ENCODE peak calls at places on chromosomes 6 and 20, in five cellular contexts. J, W, K, Z and C are unnamed samples.

GRCh38 chr6:110233769-110234374 is 53.6 kb downstream of the CDC40 start:
- DNase-seq in K (no peak), Z (no peak), J (no peak), W (no peak), C (no peak)

GRCh38 chr6:5759571-5759970 is 247.2 kb downstream of the NRN1 start:
- DNase-seq in J (no peak), K (no peak), Z (no peak), W (no peak), C (no peak)

GRCh38 chr6:53412751-53413150 is 64.0 kb upstream of the ELOVL5 start:
- DNase-seq in Z (no peak), J (no peak), K (no peak), W (no peak), C (no peak)

GRCh38 chr20:47586648-47587306 is 85.1 kb downstream of the NCOA3 start:
- DNase-seq in K (no peak), Z (no peak), W (no peak), J (no peak), C (no peak)

GRCh38 chr6:112443118-112443641 is 96.0 kb downstream of the RFPL4B start:
- DNase-seq in J (no peak), W (no peak), Z (no peak), K (no peak), C (no peak)

GRCh38 chr20:46688151-46689081 is 828 bp downstream of the TP53RK start:
- DNase-seq in Z (no peak), J (no peak), K (no peak), W (no peak), C (no peak)

GRCh38 chr6:3304500-3305215 is 45.9 kb downstream of the PSMG4 start:
- DNase-seq in Z (no peak), K (no peak), W (no peak), J (no peak), C (no peak)

GRCh38 chr20:48635791-48636267 is 192.0 kb downstream of the PREX1 start:
- DNase-seq in K (peak; percentile 26), J (peak; percentile 49), Z (peak; percentile 19), W (peak; percentile 66), C (peak; percentile 54)